ENCODE peak calls at places on chromosomes 7 and 10, in eight cellular contexts. Q is adrenal gland; T is HTR-8/SVneo; F is AG09319; P is NCI-H82; N is kidney epithelial cell; C is NCI-H748 treated with DMSO at 0.1 percent for 48 hours; B is stimulated activated CD8-positive, alpha-beta memory T cell treated with anti-CD3 and anti-CD28 coated beads, Interleukin-2, amount 100 ng/mL, for 1 hour. G is an unnamed sample.

GRCh38 chr7:42790196-42790595 is 121.7 kb downstream of the C7orf25 start:
- DNase-seq in N (no peak), Q (no peak), P (no peak), T (no peak), B (no peak), F (no peak), C (no peak), G (no peak)

GRCh38 chr10:12484945-12485805 is 135.8 kb downstream of the CAMK1D start:
- DNase-seq in P (peak; percentile 13), B (no peak), Q (no peak), C (no peak), F (no peak), N (no peak), T (no peak), G (no peak)

GRCh38 chr7:39904077-39904486 is 46.0 kb upstream of the CDK13 start:
- DNase-seq in P (no peak), N (no peak), Q (no peak), T (no peak), F (no peak), B (no peak), C (no peak), G (no peak)

GRCh38 chr10:70233939-70234300 is 691 bp upstream of the PPA1 start:
- DNase-seq in C (no peak), F (no peak), Q (no peak), B (no peak), T (no peak), N (no peak), P (peak; percentile 62), G (no peak)

GRCh38 chr10:85967594-85967993 is 399.0 kb downstream of the GRID1 start:
- DNase-seq in C (no peak), T (no peak), B (no peak), F (no peak), P (no peak), Q (no peak), N (peak; percentile 1), G (no peak)

GRCh38 chr7:1536768-1537630 is 6.5 kb downstream of the MAFK start:
- DNase-seq in P (no peak), B (no peak), N (peak; percentile 91), T (peak; percentile 100), F (peak; percentile 98), Q (peak; percentile 99), C (no peak), G (no peak)

GRCh38 chr10:5449823-5450222 is 37.5 kb downstream of the NET1 start:
- DNase-seq in T (peak; percentile 38), P (no peak), N (no peak), B (no peak), F (no peak), C (no peak), Q (no peak), G (no peak)

GRCh38 chr10:43130756-43131155 is 7.5 kb upstream of the CSGALNACT2 start:
- DNase-seq in C (no peak), F (no peak), P (no peak), T (no peak), N (no peak), B (no peak), Q (no peak), G (no peak)

GRCh38 chr10:3036605-3037004 is 30.7 kb upstream of the PFKP start:
- DNase-seq in F (no peak), P (no peak), N (no peak), T (no peak), C (no peak), Q (no peak), B (no peak), G (no peak)

GRCh38 chr10:118567701-118568248 is 27.7 kb downstream of the PRLHR start:
- DNase-seq in F (no peak), T (no peak), B (no peak), P (no peak), Q (no peak), N (no peak), C (no peak), G (no peak)

GRCh38 chr7:155993420-155994252 is 181.4 kb upstream of the SHH start:
- DNase-seq in T (no peak), F (no peak), N (no peak), P (no peak), Q (no peak), B (no peak), C (no peak), G (no peak)

GRCh38 chr10:133013478-133013877 is 71.1 kb upstream of the CFAP46 start:
- DNase-seq in T (no peak), B (no peak), Q (peak; percentile 39), N (no peak), P (no peak), C (no peak), F (no peak), G (no peak)

GRCh38 chr7:95686109-95686508 is 86.2 kb upstream of the DYNC1I1 start:
- DNase-seq in B (no peak), C (peak; percentile 41), Q (peak; percentile 77), T (no peak), P (peak; percentile 78), N (peak; percentile 25), F (peak; percentile 19), G (peak; percentile 39)

GRCh38 chr7:47571355-47572100 is 10.4 kb downstream of the TNS3 start:
- DNase-seq in P (no peak), F (peak; percentile 86), C (no peak), T (no peak), B (no peak), Q (peak; percentile 99), N (peak; percentile 64), G (peak; percentile 43)

GRCh38 chr10:70477661-70478162 is 855 bp upstream of the PALD1 start:
- DNase-seq in C (no peak), B (peak; percentile 42), F (no peak), N (no peak), P (no peak), Q (no peak), T (no peak), G (no peak)

GRCh38 chr7:137462847-137463246 is 119.3 kb upstream of the PTN start:
- DNase-seq in C (no peak), B (no peak), Q (no peak), N (no peak), F (no peak), P (no peak), T (no peak), G (no peak)

GRCh38 chr7:153370092-153370491 is 610.5 kb downstream of the ACTR3B start:
- DNase-seq in N (no peak), P (no peak), Q (no peak), T (no peak), F (no peak), B (no peak), C (no peak), G (no peak)

GRCh38 chr7:143448429-143448828 is 5.2 kb downstream of the TAS2R60 start:
- DNase-seq in T (no peak), P (no peak), Q (no peak), F (no peak), C (no peak), N (no peak), B (no peak), G (no peak)

GRCh38 chr10:69179089-69179742 is 818 bp upstream of the SUPV3L1 start:
- DNase-seq in N (no peak), P (peak; percentile 66), C (no peak), Q (peak; percentile 44), F (no peak), T (peak; percentile 10), B (no peak), G (no peak)

GRCh38 chr10:125003146-125003900 is 61.4 kb downstream of the ZRANB1 start:
- DNase-seq in P (no peak), F (no peak), N (no peak), Q (peak; percentile 2), B (no peak), C (no peak), T (no peak), G (no peak)

GRCh38 chr10:35165112-35165511 is 38.5 kb downstream of the CREM start:
- DNase-seq in P (no peak), N (no peak), B (no peak), T (no peak), C (no peak), F (no peak), Q (no peak), G (no peak)

GRCh38 chr10:27038168-27038567 is 62.1 kb downstream of the ANKRD26 start:
- DNase-seq in T (no peak), B (no peak), Q (no peak), N (no peak), C (no peak), F (no peak), P (no peak), G (no peak)

GRCh38 chr10:74145133-74145532 is 5.5 kb downstream of the AP3M1 start:
- DNase-seq in F (peak; percentile 43), B (no peak), C (no peak), T (peak; percentile 57), P (no peak), Q (no peak), N (peak; percentile 35), G (no peak)

GRCh38 chr10:48468866-48469511 is 135.9 kb downstream of the ARHGAP22 start:
- DNase-seq in Q (no peak), P (no peak), N (no peak), B (no peak), F (no peak), T (no peak), C (no peak), G (no peak)

GRCh38 chr10:101903827-101904520 is 60.4 kb upstream of the KCNIP2 start:
- DNase-seq in F (no peak), Q (no peak), P (peak; percentile 92), B (no peak), N (no peak), T (no peak), C (no peak), G (peak; percentile 51)

GRCh38 chr10:54908019-54908418 is 107.0 kb upstream of the PCDH15 start:
- DNase-seq in T (no peak), Q (no peak), B (no peak), C (no peak), F (no peak), P (no peak), N (no peak), G (no peak)

GRCh38 chr7:25847331-25848070 is 304.5 kb upstream of the NFE2L3 start:
- DNase-seq in P (no peak), B (no peak), Q (no peak), N (no peak), C (no peak), F (no peak), T (peak; percentile 38), G (no peak)

GRCh38 chr7:38863609-38864291 is 45.2 kb downstream of the VPS41 start:
- DNase-seq in C (peak; percentile 41), N (peak; percentile 67), B (no peak), T (no peak), Q (no peak), P (no peak), F (no peak), G (peak; percentile 72)

GRCh38 chr10:7541137-7542087 is 125.4 kb downstream of the ITIH5 start:
- DNase-seq in Q (no peak), N (no peak), C (no peak), T (no peak), P (no peak), B (no peak), F (no peak), G (no peak)

GRCh38 chr10:104197364-104197763 is 34.8 kb downstream of the CFAP43 start:
- DNase-seq in B (no peak), F (no peak), P (no peak), C (peak; percentile 73), N (peak; percentile 12), T (no peak), Q (no peak), G (no peak)

GRCh38 chr7:103068429-103069403 is 5.9 kb downstream of the FBXL13 start:
- DNase-seq in T (no peak), B (no peak), F (no peak), N (no peak), P (no peak), C (no peak), Q (no peak), G (no peak)

GRCh38 chr10:14024349-14025202 is 306.1 kb downstream of the FRMD4A start:
- DNase-seq in T (no peak), B (no peak), F (no peak), P (no peak), C (no peak), Q (peak; percentile 56), N (no peak), G (no peak)

GRCh38 chr7:50363327-50364060 is 59.0 kb downstream of the IKZF1 start:
- DNase-seq in Q (no peak), N (no peak), T (no peak), C (no peak), P (no peak), B (no peak), F (no peak), G (no peak)

GRCh38 chr7:43639858-43640491 is 57.1 kb downstream of the STK17A start:
- DNase-seq in T (no peak), N (no peak), C (peak; percentile 100), P (peak; percentile 99), Q (peak; percentile 84), B (no peak), F (peak; percentile 75), G (peak; percentile 77)